ENCODE peak calls at places on chromosomes 4 and X, in nine cellular contexts. O is thyroid gland; B is AG04450; X is foreskin fibroblast; F is right atrium auricular region; Z is fibroblast of pulmonary artery; N is hepatocyte; J is fibroblast of the aortic adventitia; V is CD8-positive, alpha-beta T cell. U is an unnamed sample.

GRCh38 chr4:65805936-65806335 is 135.6 kb upstream of the EPHA5 start:
- DNase-seq in B (no peak), X (no peak), J (no peak), F (no peak), O (no peak), N (no peak), V (no peak), Z (no peak), U (no peak)

GRCh38 chrX:40722930-40723329 is 12.4 kb downstream of the MED14 start:
- DNase-seq in X (no peak), B (no peak), Z (no peak), J (no peak), V (no peak), N (no peak), O (no peak), F (no peak), U (no peak)

GRCh38 chrX:40173662-40174593 is 76.2 kb upstream of the BCOR start:
- DNase-seq in V (no peak), J (no peak), X (no peak), F (no peak), N (peak), O (peak), Z (no peak), B (no peak), U (no peak)

GRCh38 chr4:100876546-100876945 is 358.7 kb upstream of the EMCN start:
- DNase-seq in F (no peak), X (no peak), V (no peak), Z (no peak), J (no peak), B (no peak), N (no peak), O (no peak), U (no peak)

GRCh38 chr4:128709268-128709667 is 100.2 kb upstream of the JADE1 start:
- DNase-seq in B (no peak), N (no peak), O (no peak), V (no peak), J (no peak), Z (no peak), X (no peak), F (no peak), U (no peak)

GRCh38 chr4:74755486-74755885 is 38.8 kb downstream of the BTC start:
- DNase-seq in J (peak), F (no peak), O (peak), N (no peak), Z (peak), X (no peak), B (no peak), V (no peak), U (no peak)

GRCh38 chr4:15888515-15888914 is 50.0 kb downstream of the FGFBP1 start:
- DNase-seq in O (no peak), V (no peak), N (no peak), J (no peak), B (no peak), X (no peak), F (no peak), Z (peak), U (no peak)

GRCh38 chr4:102143433-102143832 is 201.8 kb downstream of the SLC39A8 start:
- DNase-seq in Z (peak), X (no peak), F (no peak), J (peak), B (no peak), V (no peak), N (no peak), O (no peak), U (no peak)

GRCh38 chrX:2452317-2452784 is 48.4 kb downstream of the DHRSX start:
- DNase-seq in V (no peak), O (no peak), B (no peak), J (no peak), N (no peak), X (no peak), F (no peak), Z (no peak), U (no peak)

GRCh38 chr4:3293410-3294391 is 880 bp downstream of the RGS12 start:
- DNase-seq in F (no peak), N (no peak), B (no peak), X (no peak), V (no peak), J (no peak), Z (no peak), O (peak), U (no peak)

GRCh38 chr4:117203231-117203630 is 117.9 kb upstream of the TRAM1L1 start:
- DNase-seq in X (no peak), B (no peak), Z (no peak), N (no peak), O (no peak), F (no peak), J (no peak), V (no peak), U (no peak)

GRCh38 chr4:6324999-6325790 is 55.5 kb downstream of the WFS1 start:
- DNase-seq in O (peak), N (peak), V (no peak), J (peak), B (no peak), Z (no peak), X (no peak), F (peak), U (no peak)

GRCh38 chr4:38620527-38620926 is 43.5 kb upstream of the KLF3 start:
- DNase-seq in O (no peak), B (no peak), Z (no peak), N (no peak), X (no peak), J (no peak), V (no peak), F (no peak), U (no peak)

GRCh38 chrX:129762448-129762847 is 17.3 kb upstream of the SASH3 start:
- DNase-seq in Z (no peak), F (no peak), V (no peak), O (no peak), B (no peak), J (no peak), N (no peak), X (no peak), U (no peak)

GRCh38 chr4:138181288-138181687 is 60.9 kb downstream of the SLC7A11 start:
- DNase-seq in V (no peak), F (no peak), X (no peak), Z (peak), N (peak), J (peak), B (no peak), O (no peak), U (peak)

GRCh38 chrX:12463052-12463451 is 324.8 kb downstream of the FRMPD4 start:
- DNase-seq in O (no peak), V (no peak), N (no peak), X (no peak), B (no peak), F (no peak), Z (no peak), J (no peak), U (no peak)

GRCh38 chr4:66949424-66949823 is 595.9 kb downstream of the CENPC start:
- DNase-seq in F (no peak), J (no peak), V (no peak), B (no peak), N (no peak), X (no peak), O (no peak), Z (no peak), U (no peak)

GRCh38 chrX:13808293-13808692 is 8.6 kb downstream of the GPM6B start:
- DNase-seq in B (no peak), N (no peak), Z (no peak), O (no peak), X (no peak), V (no peak), F (no peak), J (no peak), U (no peak)

GRCh38 chr4:20084488-20084887 is 167.2 kb upstream of the SLIT2 start:
- DNase-seq in F (no peak), B (no peak), N (no peak), J (no peak), Z (no peak), O (no peak), V (no peak), X (no peak), U (no peak)

GRCh38 chr4:7770675-7771050 is 169.0 kb downstream of the AFAP1 start:
- DNase-seq in B (no peak), X (no peak), F (no peak), J (no peak), Z (no peak), N (no peak), V (no peak), O (no peak), U (no peak)

GRCh38 chr4:73053974-73054480 is 15.5 kb downstream of the COX18 start:
- DNase-seq in V (no peak), X (no peak), J (peak), N (no peak), F (no peak), O (no peak), Z (peak), B (no peak), U (peak)

GRCh38 chr4:107279729-107280128 is 243.6 kb upstream of the DKK2 start:
- DNase-seq in X (peak), B (no peak), F (no peak), N (no peak), O (no peak), Z (peak), V (no peak), J (peak), U (no peak)

GRCh38 chr4:186249785-186250739 is 15.9 kb upstream of the F11 start:
- DNase-seq in F (no peak), N (peak), Z (peak), V (no peak), O (no peak), X (peak), B (peak), J (peak), U (peak)

GRCh38 chr4:2330119-2331042 is 68.5 kb upstream of the MXD4 start:
- DNase-seq in B (peak), V (no peak), N (peak), O (no peak), F (no peak), X (peak), Z (peak), J (peak), U (peak)

GRCh38 chr4:77418333-77418732 is 187.3 kb upstream of the CXCL13 start:
- DNase-seq in J (no peak), N (peak), V (no peak), F (no peak), X (no peak), O (peak), Z (peak), B (no peak), U (no peak)

GRCh38 chr4:2036866-2037265 is 22.3 kb upstream of the NAT8L start:
- DNase-seq in J (no peak), B (no peak), V (no peak), N (no peak), X (no peak), O (no peak), Z (no peak), F (no peak), U (no peak)

GRCh38 chrX:3052864-3053263 is 11.6 kb downstream of the ARSF start:
- DNase-seq in B (no peak), J (no peak), F (no peak), O (no peak), X (no peak), N (no peak), Z (no peak), V (no peak), U (no peak)

GRCh38 chrX:41661366-41662095 is 27.2 kb upstream of the GPR34 start:
- DNase-seq in F (no peak), Z (peak), B (no peak), N (no peak), V (no peak), X (no peak), O (no peak), J (peak), U (no peak)

GRCh38 chr4:140252742-140253555 is 99.0 kb upstream of the MAML3 start:
- DNase-seq in J (peak), V (peak), B (no peak), N (peak), Z (peak), X (peak), F (no peak), O (peak), U (no peak)

GRCh38 chrX:72255864-72256263 is 17.0 kb upstream of the ERCC6L start:
- DNase-seq in B (no peak), X (no peak), F (no peak), N (no peak), Z (no peak), V (no peak), O (no peak), J (no peak), U (no peak)

GRCh38 chr4:56134272-56134671 is 185.5 kb downstream of the CEP135 start:
- DNase-seq in V (no peak), N (no peak), O (no peak), B (peak), X (no peak), J (peak), Z (peak), F (no peak), U (peak)

GRCh38 chr4:128309585-128309984 is 22.0 kb upstream of the PGRMC2 start:
- DNase-seq in F (no peak), B (no peak), V (no peak), J (peak), N (no peak), O (no peak), Z (no peak), X (no peak), U (no peak)

DNA sequence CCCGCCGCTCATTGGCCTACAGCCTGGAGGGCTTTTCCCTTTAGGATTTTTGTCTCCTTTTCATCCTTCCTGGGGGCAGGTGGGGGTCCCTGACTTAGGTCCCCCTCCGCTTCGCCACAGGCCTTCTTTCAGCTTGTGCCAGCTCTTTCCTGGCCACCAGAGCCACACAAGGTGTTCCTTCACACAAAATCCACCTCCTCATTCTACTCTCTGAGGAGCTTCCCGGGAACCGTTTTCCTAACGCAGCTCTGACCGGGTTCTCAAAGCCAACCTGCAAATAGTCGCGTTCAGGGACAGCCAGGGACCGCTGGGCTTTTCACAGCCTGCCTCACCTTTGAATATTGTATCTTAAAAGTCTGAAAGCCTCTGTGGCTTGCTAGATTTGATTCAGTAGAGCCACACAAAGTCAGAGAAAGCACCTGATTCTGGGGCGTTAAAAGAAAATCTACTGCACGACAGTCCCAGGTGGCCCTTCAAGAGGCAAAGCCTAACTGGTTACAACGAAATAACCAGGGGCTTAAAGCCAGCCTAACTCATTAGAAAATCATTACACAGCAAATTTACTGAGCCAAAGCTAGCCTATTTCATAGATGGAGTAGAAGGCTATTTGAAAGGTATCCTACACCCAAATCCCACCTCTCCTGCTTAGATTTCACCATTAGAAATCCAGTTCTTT is 752 bp upstream of the GPC3 start:
- DNase-seq in X (no peak), V (no peak), N (no peak), J (no peak), F (no peak), B (no peak), O (no peak), Z (no peak), U (no peak)
- H3K4me3 ChIP-seq in X (peak), V (peak), N (peak), J (no peak), F (peak), B (no peak), O (no peak), Z (peak), U (peak)

GRCh38 chrX:54639018-54639345 is 109.0 kb downstream of the GNL3L start:
- DNase-seq in O (no peak), Z (no peak), B (no peak), N (no peak), X (no peak), J (no peak), V (no peak), F (no peak), U (no peak)

GRCh38 chrX:54639346-54640102 is 109.5 kb downstream of the GNL3L start:
- DNase-seq in O (peak), B (peak), J (peak), Z (peak), V (peak), N (peak), X (peak), F (peak), U (peak)

GRCh38 chrX:54633641-54634040 is 103.6 kb downstream of the GNL3L start:
- DNase-seq in X (no peak), O (no peak), F (no peak), Z (peak), N (no peak), J (peak), B (no peak), V (no peak), U (no peak)
- H3K4me3 ChIP-seq in X (no peak), O (no peak), F (no peak), Z (no peak), N (no peak), J (no peak), B (no peak), V (no peak), U (no peak)

GRCh38 chr4:4866833-4867744 is 7.6 kb downstream of the MSX1 start:
- DNase-seq in Z (no peak), X (no peak), J (no peak), O (peak), F (no peak), B (no peak), V (no peak), N (peak), U (no peak)
- H3K4me3 ChIP-seq in Z (no peak), X (peak), J (no peak), O (no peak), F (peak), B (peak), V (no peak), N (no peak), U (no peak)

GRCh38 chr4:152853293-152853692 is 73.5 kb downstream of the ARFIP1 start:
- DNase-seq in X (no peak), N (no peak), B (no peak), J (no peak), Z (no peak), V (no peak), O (no peak), F (no peak), U (no peak)

GRCh38 chr4:152848508-152848907 is 68.8 kb downstream of the ARFIP1 start:
- DNase-seq in X (no peak), O (no peak), B (no peak), Z (no peak), N (no peak), F (no peak), J (no peak), V (no peak), U (no peak)

GRCh38 chr4:152849350-152849749 is 69.6 kb downstream of the ARFIP1 start:
- DNase-seq in X (no peak), O (no peak), Z (no peak), B (no peak), N (no peak), F (no peak), V (no peak), J (no peak), U (no peak)

GRCh38 chr4:152851226-152851625 is 71.5 kb downstream of the ARFIP1 start:
- DNase-seq in V (no peak), N (no peak), F (no peak), J (no peak), B (no peak), O (no peak), X (no peak), Z (no peak), U (no peak)

GRCh38 chr4:152850377-152850776 is 70.6 kb downstream of the ARFIP1 start:
- DNase-seq in F (no peak), B (no peak), V (no peak), O (peak), N (peak), Z (peak), J (peak), X (peak), U (peak)
- H3K4me3 ChIP-seq in F (no peak), B (no peak), V (no peak), O (no peak), N (no peak), Z (no peak), J (no peak), X (no peak), U (no peak)

GRCh38 chr4:53905935-53906377 is 158.4 kb downstream of the CHIC2 start:
- DNase-seq in F (no peak), Z (peak), B (no peak), N (peak), X (peak), V (no peak), O (peak), J (peak), U (peak)
- H3K4me3 ChIP-seq in F (peak), Z (peak), B (peak), N (peak), X (peak), V (no peak), O (no peak), J (peak), U (peak)

GRCh38 chrX:119552508-119552907 is 12.7 kb downstream of the STEEP1 start:
- DNase-seq in B (no peak), O (no peak), N (peak), J (peak), X (peak), V (no peak), F (no peak), Z (peak), U (no peak)

DNA sequence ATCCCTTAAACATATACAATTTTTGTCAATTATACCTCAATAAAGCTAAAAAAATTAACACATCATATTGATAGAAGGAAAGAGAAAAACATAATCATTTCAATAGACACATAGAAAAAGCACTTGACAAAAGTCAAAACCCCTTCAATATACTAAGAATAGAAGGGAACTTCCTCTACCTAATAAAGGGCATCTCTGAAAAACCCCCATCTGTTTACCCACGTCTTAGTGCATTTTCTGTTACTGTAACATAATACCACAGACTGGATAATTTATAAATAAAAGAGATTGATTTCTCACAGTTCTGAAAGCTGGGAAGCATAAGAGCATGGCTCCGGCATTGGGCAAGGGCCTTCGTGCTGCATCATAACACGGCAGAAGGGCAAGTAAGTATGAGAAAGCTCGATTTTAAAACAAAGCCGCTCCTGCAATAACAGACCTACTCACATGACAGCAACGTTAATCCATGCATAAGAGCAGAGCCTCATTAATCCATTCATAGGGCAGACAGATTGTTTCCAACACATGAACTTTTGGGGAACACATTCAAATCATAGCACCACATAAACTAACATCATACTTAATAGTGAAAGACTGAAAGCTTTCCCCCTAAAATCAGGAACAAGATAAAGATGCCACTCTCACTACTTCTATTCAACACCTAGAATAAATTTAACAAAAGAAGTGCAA is 15.7 kb downstream of the STEEP1 start:
- DNase-seq in O (no peak), X (no peak), F (no peak), B (no peak), Z (no peak), J (no peak), V (no peak), N (no peak), U (no peak)
- H3K4me3 ChIP-seq in O (no peak), X (no peak), F (no peak), B (no peak), Z (no peak), J (no peak), V (no peak), N (no peak), U (no peak)

DNA sequence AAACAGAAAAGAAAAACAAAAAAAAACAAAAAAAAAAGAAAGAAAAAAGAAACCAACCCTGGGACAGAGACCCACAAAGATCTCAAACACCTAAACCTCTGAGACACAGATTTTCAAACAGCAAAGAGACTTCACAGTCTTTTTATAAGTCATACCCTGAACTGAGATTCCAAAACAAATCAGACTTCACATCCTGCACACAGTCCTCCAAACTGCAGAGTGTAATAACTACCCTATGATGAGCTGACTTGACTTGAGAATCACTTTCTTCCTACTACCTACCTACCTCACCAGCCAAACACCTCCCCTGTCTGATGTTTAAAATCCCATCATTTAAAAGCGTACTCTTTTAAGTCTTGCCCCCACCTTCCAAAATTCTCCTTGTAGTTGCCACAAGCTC is 25.2 kb upstream of the GLOD5 start:
- DNase-seq in N (no peak), Z (no peak), J (no peak), O (no peak), F (no peak), X (no peak), V (no peak), B (no peak), U (no peak)
- H3K4me3 ChIP-seq in N (no peak), Z (peak), J (peak), O (no peak), F (no peak), X (peak), V (peak), B (no peak), U (no peak)

GRCh38 chrX:107726809-107727534 is 48.6 kb downstream of the TSC22D3 start:
- DNase-seq in V (no peak), X (no peak), O (no peak), F (no peak), J (no peak), Z (no peak), N (no peak), B (no peak), U (no peak)
- H3K4me3 ChIP-seq in V (no peak), X (no peak), O (no peak), F (no peak), J (no peak), Z (no peak), N (no peak), B (no peak), U (no peak)

U was measured in skeletal muscle cell.